ENCODE peak calls at places on chromosomes 4 and X, in six cellular contexts. E is HepG2, C is GM12878, F is SK-N-SH, Z is H1, G is K562. W is an unnamed sample.

GRCh38 chrX:28303486-28303885 is 283.8 kb upstream of the IL1RAPL1 start:
- DNase-seq in E (no peak), C (no peak), F (no peak), Z (no peak), G (no peak), W (no peak)

GRCh38 chr4:154344686-154345085 is 146.9 kb downstream of the DCHS2 start:
- DNase-seq in E (peak), C (no peak), F (no peak), Z (no peak), G (peak), W (no peak)

GRCh38 chrX:53456254-53456653 is 22.1 kb upstream of the HSD17B10 start:
- DNase-seq in E (no peak), C (no peak), F (no peak), Z (no peak), G (no peak), W (no peak)

GRCh38 chr4:114758066-114758465 is 159.5 kb downstream of the UGT8 start:
- DNase-seq in E (no peak), C (no peak), F (no peak), Z (no peak), G (no peak), W (no peak)

GRCh38 chrX:20461576-20461975 is 194.9 kb upstream of the RPS6KA3 start:
- DNase-seq in E (no peak), C (no peak), F (no peak), Z (no peak), G (no peak), W (no peak)

GRCh38 chrX:47380268-47380667 is 9.9 kb downstream of the ZNF157 start:
- DNase-seq in E (peak), C (peak), F (no peak), Z (no peak), G (no peak), W (no peak)

GRCh38 chr4:153232768-153233167 is 28.5 kb downstream of the TRIM2 start:
- DNase-seq in E (peak), C (no peak), F (no peak), Z (peak), G (peak), W (no peak)

GRCh38 chrX:12974217-12974796 is 603 bp upstream of the TMSB4X start:
- DNase-seq in E (no peak), C (no peak), F (peak), Z (peak), G (peak), W (peak)

GRCh38 chr4:169332595-169332994 is 61.8 kb upstream of the SH3RF1 start:
- DNase-seq in E (no peak), C (no peak), F (no peak), Z (no peak), G (no peak), W (no peak)

GRCh38 chr4:175998782-175999181 is 66.9 kb upstream of the WDR17 start:
- DNase-seq in E (no peak), C (no peak), F (no peak), Z (peak), G (no peak), W (no peak)

GRCh38 chr4:177229331-177229730 is 80.3 kb upstream of the NEIL3 start:
- DNase-seq in E (no peak), C (no peak), F (no peak), Z (no peak), G (peak), W (no peak)

GRCh38 chr4:128338634-128339355 is 51.2 kb upstream of the PGRMC2 start:
- DNase-seq in E (no peak), C (no peak), F (no peak), Z (no peak), G (peak), W (no peak)

GRCh38 chr4:25001499-25001898 is 29.2 kb downstream of the LGI2 start:
- DNase-seq in E (no peak), C (no peak), F (no peak), Z (no peak), G (no peak), W (peak)

GRCh38 chrX:12970691-12971202 is 4.2 kb upstream of the TMSB4X start:
- DNase-seq in E (peak), C (peak), F (no peak), Z (no peak), G (peak), W (no peak)

GRCh38 chr4:113657834-113658233 is 103.7 kb downstream of the CAMK2D start:
- DNase-seq in E (no peak), C (no peak), F (no peak), Z (no peak), G (no peak), W (no peak)

GRCh38 chrX:34578237-34578636 is 78.8 kb downstream of the TMEM47 start:
- DNase-seq in E (no peak), C (no peak), F (peak), Z (no peak), G (peak), W (no peak)

GRCh38 chr4:90318208-90318607 is 191.0 kb downstream of the CCSER1 start:
- DNase-seq in E (no peak), C (no peak), F (no peak), Z (no peak), G (no peak), W (no peak)

GRCh38 chrX:110284159-110284558 is 33.7 kb downstream of the AMMECR1 start:
- DNase-seq in E (no peak), C (no peak), F (no peak), Z (no peak), G (no peak), W (no peak)

GRCh38 chr4:14924080-14924916 is 78.0 kb upstream of the CPEB2 start:
- DNase-seq in E (no peak), C (no peak), F (no peak), Z (no peak), G (no peak), W (no peak)

GRCh38 chrX:71618303-71618721 is at the start of gene CXCR3:
- DNase-seq in E (no peak), C (peak), F (no peak), Z (no peak), G (no peak), W (peak)

GRCh38 chr4:148007303-148007702 is 275.4 kb downstream of the ARHGAP10 start:
- DNase-seq in E (no peak), C (no peak), F (no peak), Z (no peak), G (peak), W (peak)

GRCh38 chrX:101462892-101463291 is 22.4 kb upstream of the ARMCX4 start:
- DNase-seq in E (peak), C (no peak), F (peak), Z (no peak), G (peak), W (no peak)

GRCh38 chr4:156362581-156362980 is 408.9 kb upstream of the CTSO start:
- DNase-seq in E (no peak), C (no peak), F (no peak), Z (no peak), G (no peak), W (no peak)

GRCh38 chr4:44237643-44238042 is 211.0 kb downstream of the KCTD8 start:
- DNase-seq in E (no peak), C (no peak), F (no peak), Z (no peak), G (no peak), W (no peak)

GRCh38 chr4:110165382-110166285 is 32.8 kb downstream of the ELOVL6 start:
- DNase-seq in E (no peak), C (no peak), F (peak), Z (no peak), G (peak), W (no peak)

GRCh38 chr4:116275006-116275405 is 810.4 kb downstream of the TRAM1L1 start:
- DNase-seq in E (no peak), C (no peak), F (no peak), Z (no peak), G (no peak), W (no peak)

GRCh38 chrX:107565005-107565404 is 63.3 kb upstream of the PRPS1 start:
- DNase-seq in E (no peak), C (no peak), F (no peak), Z (no peak), G (no peak), W (no peak)

GRCh38 chr4:94848326-94848725 is 90.6 kb downstream of the BMPR1B start:
- DNase-seq in E (no peak), C (no peak), F (no peak), Z (no peak), G (no peak), W (no peak)

GRCh38 chr4:110198472-110199419 is at the start of gene ELOVL6:
- DNase-seq in E (peak), C (peak), F (peak), Z (peak), G (peak), W (no peak)

GRCh38 chr4:182346250-182346649 is 103.0 kb downstream of the TENM3 start:
- DNase-seq in E (no peak), C (no peak), F (no peak), Z (no peak), G (no peak), W (no peak)

GRCh38 chrX:46408553-46409407 is 136.4 kb downstream of the ZNF674 start:
- DNase-seq in E (peak), C (peak), F (peak), Z (peak), G (peak), W (peak)

GRCh38 chr4:121594796-121595526 is 101.8 kb downstream of the ANXA5 start:
- DNase-seq in E (no peak), C (no peak), F (no peak), Z (no peak), G (no peak), W (no peak)

GRCh38 chr4:8204576-8205227 is 5.6 kb downstream of the SH3TC1 start:
- DNase-seq in E (no peak), C (no peak), F (no peak), Z (no peak), G (no peak), W (no peak)

GRCh38 chr4:128871948-128872347 is 62.4 kb downstream of the JADE1 start:
- DNase-seq in E (no peak), C (no peak), F (no peak), Z (no peak), G (peak), W (no peak)

DNA sequence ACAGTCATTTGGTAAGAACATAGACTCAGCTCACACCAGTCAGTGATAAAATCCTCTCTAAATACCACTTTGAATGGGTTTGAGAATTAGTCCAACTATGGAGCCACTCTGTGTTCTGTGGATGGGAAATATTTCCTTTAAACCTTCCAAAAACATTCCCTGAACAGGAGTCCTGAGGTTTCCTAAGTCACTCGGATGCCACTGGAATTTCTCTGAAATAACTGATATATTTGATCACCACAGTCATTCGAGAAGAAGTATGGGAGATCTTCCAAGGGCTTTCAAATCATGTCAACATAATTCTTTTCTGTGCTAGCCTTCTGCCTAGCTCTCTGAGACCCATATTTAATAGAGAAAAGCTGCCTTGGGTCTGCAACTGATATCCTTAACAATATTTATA is 958.6 kb downstream of the STIM2 start:
- DNase-seq in E (no peak), C (no peak), F (no peak), Z (no peak), G (no peak), W (no peak)
- TF ChIP-seq GABPA in E (no peak), C (no peak), F (no peak), Z (no peak), G (no peak), W (no peak)

GRCh38 chr4:101265816-101266172 is 81.5 kb downstream of the PPP3CA start:
- DNase-seq in E (no peak), C (no peak), F (no peak), Z (no peak), G (no peak), W (no peak)
- H3K4me3 ChIP-seq in E (no peak), C (no peak), F (no peak), Z (no peak), G (no peak), W (no peak)

GRCh38 chr4:92606227-92606626 is 302.5 kb downstream of the GRID2 start:
- DNase-seq in E (no peak), C (no peak), F (no peak), Z (no peak), G (no peak), W (no peak)

GRCh38 chr4:92599044-92599443 is 295.3 kb downstream of the GRID2 start:
- DNase-seq in E (no peak), C (no peak), F (no peak), Z (no peak), G (no peak), W (no peak)

DNA sequence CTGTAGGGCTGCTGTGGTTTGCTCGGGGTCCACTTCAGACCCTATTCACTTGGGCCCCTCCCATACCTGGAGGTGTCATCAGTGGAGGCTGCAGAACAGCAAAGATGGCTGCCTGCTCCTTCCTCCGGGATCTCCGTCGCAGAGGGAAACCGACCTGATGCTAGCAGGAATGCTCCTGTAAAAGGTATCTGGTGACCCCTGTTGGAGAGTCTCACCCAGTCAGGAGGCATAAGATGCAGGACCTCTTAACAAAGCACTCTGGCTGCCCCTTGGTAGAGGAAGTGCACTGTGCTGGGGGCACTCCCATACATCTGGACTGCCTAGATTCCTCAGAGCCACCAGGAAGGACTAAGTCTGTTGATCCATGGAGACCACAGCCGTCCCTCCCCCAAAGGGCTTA is 296.9 kb downstream of the GRID2 start:
- DNase-seq in E (peak), C (no peak), F (no peak), Z (peak), G (no peak), W (no peak)
- TF ChIP-seq GABPA in E (no peak), C (no peak), F (no peak), Z (no peak), G (no peak), W (no peak)

DNA sequence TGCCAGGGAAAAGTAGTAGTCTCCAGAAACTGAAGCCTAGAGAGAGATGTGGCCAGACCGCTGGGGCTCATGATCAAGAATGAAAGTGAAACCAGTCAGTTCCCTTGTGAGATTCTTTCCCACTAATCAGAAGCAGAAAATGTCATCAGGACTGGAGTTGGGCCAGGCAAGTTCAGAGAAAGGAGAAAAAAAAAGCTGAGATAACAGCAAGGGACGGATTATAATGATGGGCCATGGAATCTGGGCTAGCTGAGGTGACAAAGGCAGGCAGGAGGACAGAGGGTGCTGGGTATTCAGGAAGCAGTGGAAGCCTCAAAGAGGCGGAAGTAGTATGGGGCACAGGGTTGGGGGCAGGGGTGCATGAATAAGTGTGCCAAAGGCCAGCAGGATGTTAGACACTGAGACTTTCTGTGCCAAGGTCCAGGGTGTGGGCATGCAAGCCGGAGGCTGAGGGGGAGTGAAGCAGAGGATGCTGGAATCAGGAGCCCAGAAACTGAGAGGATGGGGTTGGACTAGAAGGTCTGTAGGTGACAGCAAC is 2.5 kb downstream of the CXorf38 start:
- DNase-seq in E (peak), C (peak), F (peak), Z (no peak), G (peak), W (peak)
- H3K4me3 ChIP-seq in E (peak), C (peak), F (peak), Z (no peak), G (peak), W (peak)

GRCh38 chr4:2716236-2716635 is 39.9 kb downstream of the TNIP2 start:
- DNase-seq in E (no peak), C (no peak), F (no peak), Z (no peak), G (no peak), W (no peak)
- TF ChIP-seq GABPA in E (no peak), C (no peak), F (no peak), Z (no peak), G (no peak), W (no peak)

DNA sequence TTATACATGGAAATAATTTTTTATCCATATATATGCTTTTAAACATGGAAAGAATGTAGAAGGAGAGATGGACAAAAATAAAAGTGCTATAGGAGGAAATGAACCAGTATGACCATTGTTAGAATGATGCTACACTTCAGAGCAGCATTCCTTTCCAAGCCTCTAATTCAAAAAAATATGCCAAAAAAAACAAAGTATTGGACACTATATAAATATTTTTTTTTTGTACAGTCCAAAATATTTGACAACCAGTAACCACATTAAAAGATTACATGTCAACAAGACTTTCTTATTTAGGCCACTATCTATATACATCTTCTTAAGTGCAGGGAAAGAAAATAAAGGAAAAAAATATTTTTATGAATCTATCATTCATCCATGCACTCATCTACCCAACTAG is 198.6 kb downstream of the LRBA start:
- DNase-seq in E (no peak), C (no peak), F (no peak), Z (no peak), G (no peak), W (no peak)
- H3K4me3 ChIP-seq in E (no peak), C (no peak), F (no peak), Z (no peak), G (no peak), W (no peak)

DNA sequence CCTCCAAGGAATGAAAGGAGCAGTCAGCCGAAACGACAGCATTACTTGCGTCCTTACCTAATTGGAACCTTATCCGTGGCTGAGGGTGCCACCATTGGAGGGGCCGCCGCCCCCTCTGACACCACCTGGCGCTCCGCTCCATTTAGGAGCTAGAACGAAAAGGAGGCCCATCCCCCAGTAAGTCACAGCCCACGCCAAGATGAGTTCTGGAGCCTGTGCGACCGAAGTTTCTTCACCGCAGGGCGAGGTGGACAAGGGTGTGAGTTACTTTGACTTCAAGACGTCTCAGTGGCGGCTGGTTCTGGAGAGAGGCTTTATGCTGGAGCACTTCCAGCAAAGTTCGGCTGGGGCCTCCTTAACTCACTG is 729 bp upstream of the IRF2 start:
- DNase-seq in E (no peak), C (no peak), F (peak), Z (no peak), G (peak), W (peak)
- TF ChIP-seq GABPA in E (no peak), C (no peak), F (no peak), Z (no peak), G (no peak), W (no peak)

GRCh38 chr4:151324124-151324448 is 1.3 kb downstream of the SH3D19 start:
- DNase-seq in E (no peak), C (no peak), F (no peak), Z (no peak), G (no peak), W (no peak)
- H3K4me3 ChIP-seq in E (peak), C (no peak), F (peak), Z (peak), G (no peak), W (no peak)

DNA sequence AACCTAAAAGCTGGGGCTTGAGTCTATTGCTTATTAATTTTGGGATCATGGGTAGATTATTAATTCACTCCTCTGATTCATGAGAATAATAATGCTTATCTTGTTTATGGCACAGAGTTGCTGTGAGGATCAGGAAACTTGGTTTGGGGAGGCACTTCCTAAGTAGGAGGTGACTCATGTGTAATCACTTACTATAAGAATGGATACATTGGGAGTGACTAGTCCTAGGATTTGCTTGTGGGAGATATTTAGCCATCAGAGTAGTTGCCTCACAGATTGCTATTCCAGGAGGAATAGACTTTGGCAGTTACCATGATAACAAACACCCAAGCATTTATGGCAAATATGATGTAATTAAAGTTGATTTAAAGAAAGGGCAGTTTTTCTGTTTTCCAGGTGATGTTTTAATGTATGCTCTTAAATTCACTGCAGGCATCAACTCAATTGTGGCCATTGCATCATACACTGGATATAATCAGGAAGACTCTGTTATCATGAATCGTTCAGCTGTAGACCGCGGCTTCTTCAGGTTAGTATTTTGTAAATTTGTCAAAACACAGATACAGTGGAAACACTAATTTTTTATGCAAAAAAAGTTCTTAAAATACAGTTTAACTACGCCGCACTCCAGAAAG is 41.9 kb downstream of the POLR2B start:
- DNase-seq in E (no peak), C (no peak), F (no peak), Z (no peak), G (no peak), W (no peak)
- TF ChIP-seq GABPA in E (no peak), C (no peak), F (no peak), Z (no peak), G (no peak), W (no peak)